ENCODE peak calls at places on chromosomes 5 and 9, in five cellular contexts. One of them, this sample, is unnamed.

GRCh38 chr5:176654856-176655255 is 7.6 kb downstream of the TSPAN17 start:
- DNase-seq in NCI-H510A treated with DMSO at 0.1 percent for 48 hours: no peak
- DNase-seq in NCI-H526: no peak
- DNase-seq in fibroblast of pulmonary artery: no peak
- DNase-seq in EL: no peak
- DNase-seq in this sample: no peak

GRCh38 chr5:17184596-17184995 is 32.8 kb upstream of the BASP1 start:
- DNase-seq in NCI-H510A treated with DMSO at 0.1 percent for 48 hours: no peak
- DNase-seq in NCI-H526: no peak
- DNase-seq in fibroblast of pulmonary artery: peak; percentile 23
- DNase-seq in EL: no peak
- DNase-seq in this sample: no peak

GRCh38 chr5:65481171-65481575 is 547 bp downstream of the ADAMTS6 start:
- DNase-seq in NCI-H510A treated with DMSO at 0.1 percent for 48 hours: no peak
- DNase-seq in NCI-H526: no peak
- DNase-seq in fibroblast of pulmonary artery: peak; percentile 37
- DNase-seq in EL: no peak
- DNase-seq in this sample: no peak

GRCh38 chr9:83572524-83572923 is 34.3 kb upstream of the FRMD3 start:
- DNase-seq in NCI-H510A treated with DMSO at 0.1 percent for 48 hours: no peak
- DNase-seq in NCI-H526: no peak
- DNase-seq in fibroblast of pulmonary artery: peak; percentile 67
- DNase-seq in EL: peak; percentile 8
- DNase-seq in this sample: no peak

GRCh38 chr9:109098221-109098959 is 21.4 kb downstream of the TMEM245 start:
- DNase-seq in NCI-H510A treated with DMSO at 0.1 percent for 48 hours: peak; percentile 77
- DNase-seq in NCI-H526: no peak
- DNase-seq in fibroblast of pulmonary artery: peak; percentile 93
- DNase-seq in EL: peak; percentile 67
- DNase-seq in this sample: peak; percentile 15

GRCh38 chr5:115770466-115770865 is 46.0 kb downstream of the CDO1 start:
- DNase-seq in NCI-H510A treated with DMSO at 0.1 percent for 48 hours: no peak
- DNase-seq in NCI-H526: no peak
- DNase-seq in fibroblast of pulmonary artery: no peak
- DNase-seq in EL: peak; percentile 13
- DNase-seq in this sample: no peak

GRCh38 chr9:19445452-19445851 is 36.6 kb downstream of the ACER2 start:
- DNase-seq in NCI-H510A treated with DMSO at 0.1 percent for 48 hours: peak; percentile 18
- DNase-seq in NCI-H526: no peak
- DNase-seq in fibroblast of pulmonary artery: no peak
- DNase-seq in EL: no peak
- DNase-seq in this sample: no peak

GRCh38 chr5:61346511-61346910 is 14.5 kb downstream of the ZSWIM6 start:
- DNase-seq in NCI-H510A treated with DMSO at 0.1 percent for 48 hours: no peak
- DNase-seq in NCI-H526: no peak
- DNase-seq in fibroblast of pulmonary artery: peak; percentile 18
- DNase-seq in EL: no peak
- DNase-seq in this sample: no peak

GRCh38 chr5:109866051-109866450 is 176.3 kb downstream of the MAN2A1 start:
- DNase-seq in NCI-H510A treated with DMSO at 0.1 percent for 48 hours: peak; percentile 11
- DNase-seq in NCI-H526: no peak
- DNase-seq in fibroblast of pulmonary artery: peak; percentile 71
- DNase-seq in EL: peak; percentile 80
- DNase-seq in this sample: no peak

GRCh38 chr5:74143724-74144330 is 496.7 kb downstream of the ENC1 start:
- DNase-seq in NCI-H510A treated with DMSO at 0.1 percent for 48 hours: no peak
- DNase-seq in NCI-H526: no peak
- DNase-seq in fibroblast of pulmonary artery: no peak
- DNase-seq in EL: no peak
- DNase-seq in this sample: no peak

GRCh38 chr5:172455511-172456061 is 1.3 kb upstream of the SH3PXD2B start:
- DNase-seq in NCI-H510A treated with DMSO at 0.1 percent for 48 hours: no peak
- DNase-seq in NCI-H526: no peak
- DNase-seq in fibroblast of pulmonary artery: peak; percentile 71
- DNase-seq in EL: peak; percentile 59
- DNase-seq in this sample: no peak

GRCh38 chr5:76616206-76616605 is 7.0 kb downstream of the F2RL2 start:
- DNase-seq in NCI-H510A treated with DMSO at 0.1 percent for 48 hours: no peak
- DNase-seq in NCI-H526: no peak
- DNase-seq in fibroblast of pulmonary artery: no peak
- DNase-seq in EL: no peak
- DNase-seq in this sample: no peak

GRCh38 chr9:33287087-33287490 is 3.2 kb upstream of the NFX1 start:
- DNase-seq in NCI-H510A treated with DMSO at 0.1 percent for 48 hours: peak; percentile 57
- DNase-seq in NCI-H526: peak; percentile 10
- DNase-seq in fibroblast of pulmonary artery: peak; percentile 82
- DNase-seq in EL: peak; percentile 69
- DNase-seq in this sample: peak; percentile 14

GRCh38 chr9:98502976-98503325 is 205.8 kb downstream of the GABBR2 start:
- DNase-seq in NCI-H510A treated with DMSO at 0.1 percent for 48 hours: no peak
- DNase-seq in NCI-H526: no peak
- DNase-seq in fibroblast of pulmonary artery: peak; percentile 67
- DNase-seq in EL: peak; percentile 79
- DNase-seq in this sample: no peak

GRCh38 chr5:139468421-139468931 is 2.3 kb upstream of the SMIM33 start:
- DNase-seq in NCI-H510A treated with DMSO at 0.1 percent for 48 hours: no peak
- DNase-seq in NCI-H526: no peak
- DNase-seq in fibroblast of pulmonary artery: no peak
- DNase-seq in EL: no peak
- DNase-seq in this sample: no peak

GRCh38 chr5:180801596-180802324 is 846 bp downstream of the MGAT1 start:
- DNase-seq in NCI-H510A treated with DMSO at 0.1 percent for 48 hours: no peak
- DNase-seq in NCI-H526: no peak
- DNase-seq in fibroblast of pulmonary artery: no peak
- DNase-seq in EL: no peak
- DNase-seq in this sample: no peak

This sample was measured in SHP77.